ENCODE peak calls at places on chromosomes 2 and 18, in four cellular contexts. Z, T, D and W are unnamed samples.

GRCh38 chr2:85534099-85534498 is 4.9 kb upstream of the MAT2A start:
- DNase-seq in Z (no peak), T (no peak), D (no peak), W (no peak)

GRCh38 chr2:51350100-51350499 is 318.2 kb upstream of the NRXN1 start:
- DNase-seq in T (no peak), D (no peak), Z (no peak), W (no peak)

GRCh38 chr2:191710411-191710900 is 32.5 kb downstream of the NABP1 start:
- DNase-seq in Z (no peak), T (no peak), D (no peak), W (no peak)

GRCh38 chr2:32865399-32866068 is 81.2 kb upstream of the LTBP1 start:
- DNase-seq in Z (no peak), T (no peak), D (no peak), W (no peak)

GRCh38 chr18:10029711-10030110 is 115.9 kb downstream of the VAPA start:
- DNase-seq in D (no peak), Z (no peak), T (no peak), W (peak; percentile 76)

GRCh38 chr18:38851526-38851925 is 1285.9 kb upstream of the CELF4 start:
- DNase-seq in Z (no peak), T (no peak), D (no peak), W (no peak)

GRCh38 chr2:236344446-236344845 is 80.2 kb upstream of the ASB18 start:
- DNase-seq in D (no peak), T (no peak), Z (no peak), W (no peak)

GRCh38 chr18:79496237-79496977 is 100.7 kb downstream of the NFATC1 start:
- DNase-seq in Z (no peak), D (no peak), T (no peak), W (peak; percentile 74)

GRCh38 chr2:96960271-96960955 is 26.0 kb downstream of the FAM178B start:
- DNase-seq in D (peak; percentile 91), T (peak; percentile 47), Z (peak; percentile 77), W (peak; percentile 96)

GRCh38 chr2:20582600-20583221 is 68.2 kb downstream of the HS1BP3 start:
- DNase-seq in T (no peak), D (no peak), Z (no peak), W (no peak)

GRCh38 chr18:33951031-33951430 is 273.7 kb downstream of the NOL4 start:
- DNase-seq in D (no peak), Z (no peak), T (no peak), W (no peak)

GRCh38 chr2:158733430-158733755 is 61.7 kb upstream of the DAPL1 start:
- DNase-seq in Z (no peak), D (no peak), T (no peak), W (no peak)

GRCh38 chr2:185074156-185074555 is 475.8 kb downstream of the ZNF804A start:
- DNase-seq in T (no peak), D (no peak), Z (no peak), W (no peak)

GRCh38 chr2:45275235-45275805 is 266.1 kb upstream of the SIX2 start:
- DNase-seq in Z (no peak), T (no peak), D (no peak), W (no peak)

GRCh38 chr18:60120231-60120630 is 220.4 kb downstream of the PMAIP1 start:
- DNase-seq in Z (no peak), D (no peak), T (no peak), W (no peak)

GRCh38 chr2:70596293-70596692 is 42.7 kb upstream of the TGFA start:
- DNase-seq in Z (no peak), D (no peak), T (no peak), W (no peak)

GRCh38 chr2:105857076-105857740 is 112.5 kb downstream of the NCK2 start:
- DNase-seq in D (no peak), T (no peak), Z (no peak), W (no peak)

GRCh38 chr2:232542715-232543467 is 3.4 kb downstream of the CHRNG start:
- DNase-seq in D (no peak), Z (no peak), T (no peak), W (no peak)

GRCh38 chr2:81545626-81546025 is 1241.1 kb upstream of the LRRTM1 start:
- DNase-seq in T (no peak), Z (no peak), D (no peak), W (no peak)

GRCh38 chr2:219443697-219444023 is 9.0 kb downstream of the SPEG start:
- DNase-seq in Z (no peak), D (no peak), T (no peak), W (no peak)

GRCh38 chr2:222939208-222939846 is 78.5 kb downstream of the ACSL3 start:
- DNase-seq in Z (no peak), T (no peak), D (peak; percentile 59), W (no peak)

GRCh38 chr2:237685408-237685807 is 58.0 kb downstream of the LRRFIP1 start:
- DNase-seq in Z (no peak), T (no peak), D (no peak), W (no peak)

GRCh38 chr2:62570861-62571698 is 65.1 kb upstream of the TMEM17 start:
- DNase-seq in D (peak; percentile 40), T (no peak), Z (no peak), W (peak; percentile 86)

GRCh38 chr2:85277416-85278158 is 50.2 kb downstream of the TGOLN2 start:
- DNase-seq in Z (no peak), T (no peak), D (no peak), W (no peak)

GRCh38 chr2:88054300-88055048 is 1.1 kb downstream of the KRCC1 start:
- DNase-seq in T (no peak), Z (no peak), D (no peak), W (no peak)

GRCh38 chr18:58362829-58363231 is 266.1 kb downstream of the ALPK2 start:
- DNase-seq in Z (no peak), D (no peak), T (no peak), W (no peak)
- TF ChIP-seq POLR2A in Z (no peak), D (no peak), T (no peak), W (no peak)

GRCh38 chr2:230071421-230071820 is 2.7 kb upstream of the SLC16A14 start:
- DNase-seq in T (no peak), D (no peak), Z (no peak), W (no peak)

GRCh38 chr2:230068658-230069080 is at the start of gene SLC16A14:
- DNase-seq in T (no peak), D (peak; percentile 49), Z (no peak), W (no peak)

GRCh38 chr2:230069418-230069817 is 694 bp upstream of the SLC16A14 start:
- DNase-seq in Z (no peak), T (no peak), D (no peak), W (no peak)

GRCh38 chr2:230067990-230068657 is 600 bp downstream of the SLC16A14 start:
- DNase-seq in T (no peak), D (peak; percentile 53), Z (no peak), W (no peak)
- TF ChIP-seq CTCF in T (no peak), D (no peak), Z (no peak), W (no peak)

GRCh38 chr2:68441179-68441993 is 25.7 kb downstream of the FBXO48 start:
- DNase-seq in D (peak; percentile 86), T (peak; percentile 68), Z (peak; percentile 60), W (peak; percentile 81)
- H3K4me3 ChIP-seq in D (no peak overlapping the region), T (no peak overlapping the region), Z (no peak overlapping the region), W (no peak overlapping the region)

DNA sequence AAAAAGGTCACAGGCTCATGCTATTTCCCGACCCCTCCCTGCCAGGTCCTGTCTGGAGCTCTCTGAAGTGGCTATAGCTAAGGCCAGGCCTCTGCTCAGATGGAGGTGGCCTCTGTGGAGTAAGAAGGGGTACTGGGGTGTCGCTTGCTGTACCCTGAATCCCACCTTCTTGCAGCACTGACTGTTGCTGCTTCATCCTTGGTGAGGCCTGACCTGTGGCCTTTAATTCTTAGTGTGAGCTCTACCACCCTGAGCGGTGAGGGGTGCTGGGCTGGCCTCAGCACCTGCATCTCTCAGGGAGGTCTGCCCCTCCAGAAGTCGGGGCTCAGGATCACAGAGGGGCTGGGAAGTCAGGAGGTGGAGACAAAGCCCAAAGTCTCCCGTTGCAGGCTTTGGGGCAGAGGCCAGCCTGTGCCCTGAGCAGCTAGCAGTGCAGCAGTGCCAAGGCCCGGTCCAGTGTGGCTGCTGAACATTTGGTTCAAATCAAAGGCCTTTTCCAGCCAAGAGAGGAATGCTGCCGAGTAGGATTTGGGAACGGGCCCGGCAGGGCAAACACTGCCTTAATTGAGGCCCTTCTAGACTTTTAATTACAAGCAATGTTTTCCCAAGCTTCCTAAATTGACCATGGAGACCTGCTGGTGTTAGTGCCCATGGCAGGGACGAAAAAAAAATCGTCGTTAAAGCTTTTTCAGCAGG is 133.5 kb upstream of the HAAO start:
- DNase-seq in Z (no peak), D (no peak), T (no peak), W (no peak)
- TF ChIP-seq POLR2A in Z (no peak), D (no peak), T (no peak), W (no peak)

GRCh38 chr2:148967484-148967883 is 71.0 kb upstream of the LYPD6B start:
- DNase-seq in Z (no peak), D (no peak), T (no peak), W (no peak)
- TF ChIP-seq CTCF in Z (no peak), D (no peak), T (no peak), W (no peak)